ENCODE peak calls at places on chromosomes 16 and 17, in nine cellular contexts. F is ovary, R is A549, S is adrenal gland, A is transverse colon, Q is ascending aorta, T is WERI-Rb-1, I is body of pancreas, G is stomach. W is an unnamed sample.

GRCh38 chr17:82097187-82097918 is 683 bp downstream of the FASN start:
- DNase-seq in F (peak; percentile 74), R (peak; percentile 66), S (peak; percentile 78), A (peak; percentile 48), Q (no peak), T (peak; percentile 82), I (peak; percentile 48), G (peak; percentile 58), W (peak; percentile 75)

GRCh38 chr16:74724820-74725549 is 24.3 kb upstream of the MLKL start:
- DNase-seq in F (peak; percentile 56), R (no peak), S (no peak), A (no peak), Q (peak; percentile 69), T (no peak), I (no peak), G (no peak), W (no peak)

GRCh38 chr17:77493901-77494663 is 353.3 kb downstream of the SEC14L1 start:
- DNase-seq in F (peak; percentile 28), R (no peak), S (no peak), A (peak; percentile 3), Q (peak; percentile 33), T (peak; percentile 26), I (peak; percentile 7), G (no peak), W (no peak)

GRCh38 chr17:17151962-17152361 is 54.2 kb downstream of the PLD6 start:
- DNase-seq in F (peak; percentile 78), R (peak; percentile 85), S (peak; percentile 99), A (peak; percentile 63), Q (peak; percentile 97), T (no peak), I (peak; percentile 46), G (peak; percentile 76), W (peak; percentile 70)

GRCh38 chr16:58086381-58087208 is 42.6 kb downstream of the CFAP20 start:
- DNase-seq in F (no peak), R (no peak), S (no peak), A (no peak), Q (no peak), T (no peak), I (no peak), G (no peak), W (no peak)

GRCh38 chr16:19660432-19660831 is 57.6 kb downstream of the KNOP1 start:
- DNase-seq in F (no peak), R (no peak), S (no peak), A (no peak), Q (no peak), T (no peak), I (no peak), G (no peak), W (no peak)

GRCh38 chr17:7435676-7436555 is 681 bp downstream of the TMEM102 start:
- DNase-seq in F (no peak), R (peak; percentile 65), S (peak; percentile 75), A (peak; percentile 69), Q (peak; percentile 74), T (peak; percentile 49), I (peak; percentile 57), G (peak; percentile 53), W (peak; percentile 81)

GRCh38 chr17:55168970-55169687 is 95.6 kb upstream of the HLF start:
- DNase-seq in F (no peak), R (no peak), S (no peak), A (no peak), Q (no peak), T (no peak), I (no peak), G (no peak), W (no peak)

GRCh38 chr17:3282901-3283300 is 15.3 kb downstream of the OR3A1 start:
- DNase-seq in F (no peak), R (peak; percentile 13), S (no peak), A (no peak), Q (no peak), T (no peak), I (no peak), G (no peak), W (no peak)

GRCh38 chr16:31010539-31010938 is at the start of gene STX1B:
- DNase-seq in F (no peak), R (no peak), S (no peak), A (peak; percentile 21), Q (no peak), T (peak; percentile 89), I (no peak), G (no peak), W (no peak)

DNA sequence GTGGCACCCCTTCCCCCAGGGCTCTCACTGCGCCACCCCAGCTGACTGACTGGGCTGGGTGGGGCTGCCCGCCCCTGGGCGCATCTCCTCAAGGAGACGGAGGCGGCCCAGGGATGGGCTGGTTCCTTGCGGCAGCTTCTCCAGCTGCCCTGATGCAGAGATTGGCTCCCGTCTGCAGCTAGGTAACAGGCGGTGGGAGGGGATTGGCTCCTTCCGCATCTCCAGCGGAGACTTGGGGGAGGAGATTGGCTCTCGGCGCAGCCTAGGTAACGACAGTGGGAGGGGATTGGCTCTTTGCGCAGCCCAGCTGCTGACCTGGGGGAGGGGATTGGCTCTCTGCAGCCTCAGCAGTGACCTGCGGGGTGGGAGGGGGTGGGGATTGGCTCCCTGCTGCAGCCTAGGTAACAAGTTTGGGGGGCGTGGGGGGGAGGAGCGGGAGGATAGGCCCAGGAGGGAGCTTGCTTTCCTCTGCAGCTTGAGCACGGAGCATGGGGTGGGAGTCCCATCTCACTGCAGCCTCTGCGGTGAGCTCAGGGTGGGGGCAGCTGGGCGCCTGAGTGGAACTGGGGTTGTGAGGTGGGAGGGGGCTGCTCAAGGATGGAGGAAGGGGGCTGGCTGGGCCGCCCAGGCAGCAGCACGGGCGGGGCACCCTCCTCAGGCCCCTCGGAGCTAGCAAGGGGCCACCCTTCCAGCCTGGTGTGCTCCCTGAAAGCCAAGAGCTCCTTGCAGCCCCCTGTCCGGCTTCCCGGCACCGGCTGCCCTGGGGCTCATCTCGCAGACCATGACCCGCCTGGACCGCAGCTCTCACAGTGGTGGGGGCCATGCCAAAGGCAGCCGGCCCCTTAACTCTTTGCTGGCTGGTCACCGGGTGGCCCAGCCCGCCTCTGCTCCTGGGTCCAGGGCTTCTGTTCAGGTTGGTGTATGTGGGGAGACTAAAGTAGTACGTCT is 6.4 kb downstream of the NFE2L1 start:
- DNase-seq in F (peak; percentile 90), R (no peak), S (peak; percentile 95), A (peak; percentile 35), Q (no peak), T (peak; percentile 95), I (peak; percentile 62), G (peak; percentile 53), W (peak; percentile 76)
- H3K4me3 ChIP-seq in F (peak overlapping the region; percentile 27), R (no peak overlapping the region), S (no peak overlapping the region), A (no peak overlapping the region), Q (peak overlapping the region; percentile 88), T (no peak overlapping the region), I (no peak overlapping the region), G (peak overlapping the region; percentile 30), W (peak overlapping the region; percentile 34)

GRCh38 chr16:5500526-5500925 is 402.9 kb upstream of the EEF2KMT start:
- DNase-seq in F (no peak), R (no peak), S (no peak), A (no peak), Q (no peak), T (no peak), I (no peak), G (no peak), W (no peak)

GRCh38 chr16:5502944-5503343 is 405.3 kb upstream of the EEF2KMT start:
- DNase-seq in F (no peak), R (no peak), S (no peak), A (no peak), Q (no peak), T (no peak), I (no peak), G (no peak), W (no peak)

GRCh38 chr16:5504028-5504758 is 406.6 kb upstream of the EEF2KMT start:
- DNase-seq in F (no peak), R (no peak), S (no peak), A (no peak), Q (no peak), T (peak; percentile 64), I (no peak), G (peak; percentile 58), W (no peak)

GRCh38 chr16:5505093-5505887 is 407.7 kb upstream of the EEF2KMT start:
- DNase-seq in F (no peak), R (no peak), S (no peak), A (no peak), Q (no peak), T (no peak), I (no peak), G (no peak), W (no peak)

GRCh38 chr16:5502467-5502869 is 404.9 kb upstream of the EEF2KMT start:
- DNase-seq in F (no peak), R (peak; percentile 17), S (no peak), A (peak; percentile 10), Q (no peak), T (peak; percentile 72), I (no peak), G (no peak), W (no peak)
- TF ChIP-seq CTCF in F (no peak), R (peak; percentile 39), S (no peak), A (peak; percentile 28), Q (no peak), T (peak; percentile 75), I (no peak), G (no peak), W (peak; percentile 16)

DNA sequence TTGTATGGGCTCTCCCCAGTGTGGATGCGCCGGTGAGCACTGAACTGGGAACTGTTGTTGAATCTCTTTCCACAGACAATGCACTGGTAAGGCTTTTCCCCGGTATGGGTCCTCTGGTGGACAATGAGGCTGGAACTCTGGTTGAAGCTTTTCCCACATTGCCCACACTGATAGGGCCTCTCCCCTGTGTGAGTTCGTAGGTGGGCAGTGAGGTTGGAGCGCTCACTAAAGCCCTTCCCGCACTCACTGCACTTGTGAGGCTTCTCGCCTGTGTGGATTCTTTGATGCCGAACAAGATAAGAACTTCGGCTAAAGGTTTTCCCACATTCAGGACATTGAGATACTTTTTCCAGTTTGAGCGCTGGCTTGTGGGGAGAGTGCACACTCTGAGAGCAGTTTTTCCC is 17.8 kb downstream of the ZSCAN32 start:
- DNase-seq in F (no peak), R (peak; percentile 19), S (no peak), A (no peak), Q (no peak), T (no peak), I (no peak), G (no peak), W (no peak)
- H3K9me3 ChIP-seq in F (peaks cover 57% of the 10 kb centered on the region), R (peaks cover 88% of the 10 kb centered on the region), S (peaks cover 21% of the 10 kb centered on the region), A (peaks cover 80% of the 10 kb centered on the region), Q (peaks cover 86% of the 10 kb centered on the region), T (peaks cover 36% of the 10 kb centered on the region), I (peaks cover 83% of the 10 kb centered on the region), G (peaks cover 89% of the 10 kb centered on the region), W (peaks cover 88% of the 10 kb centered on the region)

GRCh38 chr17:67246648-67247415 is 1.8 kb upstream of the HELZ start:
- DNase-seq in F (no peak), R (peak; percentile 77), S (peak; percentile 69), A (peak; percentile 76), Q (peak; percentile 65), T (peak; percentile 54), I (peak; percentile 42), G (peak; percentile 78), W (peak; percentile 78)
- H3K4me3 ChIP-seq in F (peak overlapping the region; percentile 95), R (peak overlapping the region; percentile 84), S (no peak overlapping the region), A (no peak overlapping the region), Q (peak overlapping the region; percentile 91), T (peak overlapping the region; percentile 73), I (no peak overlapping the region), G (peak overlapping the region; percentile 77), W (peak overlapping the region; percentile 99)

GRCh38 chr16:59192551-59193199 is 458.6 kb upstream of the GOT2 start:
- DNase-seq in F (no peak), R (peak; percentile 42), S (peak; percentile 12), A (no peak), Q (no peak), T (peak; percentile 54), I (peak; percentile 19), G (no peak), W (no peak)
- TF ChIP-seq CTCF in F (no peak), R (peak; percentile 22), S (no peak), A (no peak), Q (no peak), T (peak; percentile 54), I (no peak), G (no peak), W (peak; percentile 48)